ENCODE peak calls at places on chromosomes 11 and 22, in six cellular contexts. Y is CD8-positive, alpha-beta memory T cell; C is heart left ventricle; U is lower lobe of right lung; F is left lung; Q is cardiac muscle cell. G is an unnamed sample.

GRCh38 chr11:47856186-47856585 is 8.0 kb upstream of the NUP160 start:
- DNase-seq in Q (peak; percentile 8), U (no peak), F (no peak), C (no peak), Y (no peak), G (no peak)

GRCh38 chr11:110850846-110851245 is 138.6 kb upstream of the ARHGAP20 start:
- DNase-seq in Q (peak; percentile 72), F (no peak), U (no peak), Y (no peak), C (no peak), G (no peak)

GRCh38 chr11:120835601-120836228 is 188.2 kb upstream of the TBCEL start:
- DNase-seq in U (no peak), Q (no peak), C (no peak), Y (no peak), F (no peak), G (no peak)

GRCh38 chr11:130070829-130071205 is 1.1 kb downstream of the APLP2 start:
- DNase-seq in Q (peak; percentile 42), F (peak; percentile 59), Y (no peak), C (peak; percentile 40), U (peak; percentile 74), G (no peak)

GRCh38 chr11:68992743-68993255 is 12.0 kb upstream of the MRGPRD start:
- DNase-seq in U (no peak), Y (no peak), C (peak; percentile 9), Q (no peak), F (peak; percentile 12), G (no peak)

GRCh38 chr11:94815705-94816344 is 47.7 kb downstream of the AMOTL1 start:
- DNase-seq in C (no peak), F (no peak), U (no peak), Y (no peak), Q (no peak), G (no peak)

GRCh38 chr22:38313384-38313955 is 3.8 kb downstream of the CSNK1E start:
- DNase-seq in F (no peak), C (peak; percentile 87), Q (peak; percentile 92), Y (peak; percentile 35), U (peak; percentile 62), G (no peak)

GRCh38 chr11:109486129-109486528 is 64.1 kb downstream of the C11orf87 start:
- DNase-seq in Y (no peak), U (no peak), Q (no peak), C (no peak), F (no peak), G (no peak)

GRCh38 chr11:100681064-100681502 is 6.0 kb upstream of the ARHGAP42 start:
- DNase-seq in C (peak; percentile 35), F (peak; percentile 66), Y (peak; percentile 8), U (peak; percentile 79), Q (peak; percentile 22), G (peak; percentile 29)

GRCh38 chr22:38104084-38104483 is 6.4 kb downstream of the BAIAP2L2 start:
- DNase-seq in Q (peak; percentile 33), Y (no peak), C (no peak), F (no peak), U (peak; percentile 10), G (no peak)

GRCh38 chr11:8561461-8561860 is 32.6 kb downstream of the STK33 start:
- DNase-seq in C (no peak), U (no peak), F (no peak), Q (no peak), Y (no peak), G (no peak)

GRCh38 chr11:67278939-67279588 is 10.0 kb upstream of the ANKRD13D start:
- DNase-seq in C (peak; percentile 17), Y (no peak), U (peak; percentile 40), Q (no peak), F (peak; percentile 34), G (no peak)

GRCh38 chr22:37563153-37564081 is 3.1 kb downstream of the CDC42EP1 start:
- DNase-seq in C (no peak), Q (peak; percentile 97), U (peak; percentile 69), F (peak; percentile 78), Y (no peak), G (peak; percentile 39)

GRCh38 chr22:40518840-40519239 is 117.7 kb downstream of the MRTFA start:
- DNase-seq in U (no peak), Q (no peak), F (no peak), Y (no peak), C (no peak), G (no peak)

DNA sequence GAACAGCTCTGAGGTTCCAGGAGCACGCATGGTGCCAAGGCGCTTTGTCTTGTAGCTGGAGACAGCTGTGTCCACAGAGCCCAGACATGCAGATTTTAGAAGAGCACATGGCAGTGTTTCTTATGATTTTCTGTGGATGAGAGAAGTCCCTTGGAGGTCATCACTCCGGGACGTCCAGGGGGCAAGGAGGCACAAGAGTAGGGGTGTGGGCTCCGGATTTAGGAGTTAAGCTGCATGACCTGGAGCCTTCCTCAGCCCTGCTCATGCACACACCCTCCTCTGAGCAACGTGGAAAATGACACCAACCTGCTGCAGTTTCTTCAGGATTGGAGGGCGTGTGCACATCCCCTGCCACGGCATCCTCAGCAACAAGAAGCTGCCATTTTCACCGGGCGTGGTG is 1286.7 kb downstream of the TBC1D22A start:
- DNase-seq in Y (no peak), U (no peak), Q (no peak), C (no peak), F (no peak), G (no peak)
- H3K4me3 ChIP-seq in Y (no peak overlapping the region), U (no peak overlapping the region), Q (no peak overlapping the region), C (no peak overlapping the region), F (no peak overlapping the region), G (no peak overlapping the region)

GRCh38 chr11:127996825-127997224 is 590.5 kb downstream of the ETS1 start:
- DNase-seq in Y (no peak), F (no peak), U (no peak), Q (peak; percentile 35), C (no peak), G (no peak)
- H3K27ac ChIP-seq in Y (no peak overlapping the region), F (no peak overlapping the region), U (no peak overlapping the region), Q (no peak overlapping the region), C (no peak overlapping the region), G (no peak overlapping the region)

GRCh38 chr11:63906585-63906984 is 10.4 kb downstream of the RCOR2 start:
- DNase-seq in F (no peak), Y (peak; percentile 54), U (no peak), C (no peak), Q (peak; percentile 28), G (no peak)
- H3K36me3 ChIP-seq in F (no peaks in the 10 kb centered on the region), Y (peaks cover 37% of the 10 kb centered on the region), U (peaks cover 90% of the 10 kb centered on the region), C (peaks cover 73% of the 10 kb centered on the region), Q (peaks cover 25% of the 10 kb centered on the region), G (peaks cover 77% of the 10 kb centered on the region)

GRCh38 chr22:25061605-25062377 is 109.3 kb downstream of the KIAA1671 start:
- DNase-seq in U (no peak), Q (no peak), C (no peak), Y (no peak), F (no peak), G (no peak)
- H3K4me3 ChIP-seq in U (no peak overlapping the region), Q (no peak overlapping the region), C (no peak overlapping the region), Y (peak overlapping the region; percentile 7), F (no peak overlapping the region), G (no peak overlapping the region)

GRCh38 chr22:42905702-42906183 is 48.7 kb upstream of the ARFGAP3 start:
- DNase-seq in Q (no peak), U (peak; percentile 65), Y (no peak), F (peak; percentile 68), C (peak; percentile 54), G (peak; percentile 83)
- H3K27ac ChIP-seq in Q (peak overlapping the region; percentile 78), U (peak overlapping the region; percentile 68), Y (no peak overlapping the region), F (peak overlapping the region; percentile 41), C (peak overlapping the region; percentile 71), G (peak overlapping the region; percentile 77)

G was measured in gastrocnemius medialis.